ENCODE peak calls at places on chromosomes 1 and 21, in four cellular contexts. Z, J, T and L are unnamed samples.

GRCh38 chr1:153778051-153778823 is 3.0 kb downstream of the SLC27A3 start:
- DNase-seq in Z (no peak), T (no peak), J (no peak), L (no peak)

GRCh38 chr1:232473319-232473718 is 156.6 kb downstream of the SIPA1L2 start:
- DNase-seq in Z (no peak), J (peak; percentile 79), T (no peak), L (no peak)

GRCh38 chr1:2556277-2557145 is at the start of gene TNFRSF14:
- DNase-seq in T (peak; percentile 83), J (no peak), Z (peak; percentile 54), L (no peak)

GRCh38 chr1:42144336-42145189 is 8.6 kb upstream of the GUCA2B start:
- DNase-seq in Z (no peak), J (no peak), T (no peak), L (no peak)

GRCh38 chr1:227482021-227482299 is 81.4 kb upstream of the ZNF678 start:
- DNase-seq in Z (no peak), J (no peak), T (no peak), L (no peak)

GRCh38 chr1:100517517-100517916 is 20.4 kb upstream of the GPR88 start:
- DNase-seq in J (no peak), Z (no peak), T (no peak), L (no peak)

GRCh38 chr1:205849619-205850355 is at the start of gene PM20D1:
- DNase-seq in J (peak; percentile 58), T (peak; percentile 65), Z (peak; percentile 77), L (peak; percentile 70)

GRCh38 chr1:182003953-182004586 is 57.4 kb downstream of the ZNF648 start:
- DNase-seq in J (no peak), T (no peak), Z (no peak), L (no peak)

GRCh38 chr1:247111259-247111635 is 7.1 kb upstream of the ZNF669 start:
- DNase-seq in J (no peak), Z (no peak), T (no peak), L (no peak)

GRCh38 chr1:183105449-183105848 is 80.6 kb upstream of the LAMC2 start:
- DNase-seq in Z (no peak), T (no peak), J (peak; percentile 73), L (no peak)

GRCh38 chr21:14273736-14274538 is 58.0 kb downstream of the RBM11 start:
- DNase-seq in J (no peak), T (no peak), Z (no peak), L (no peak)

GRCh38 chr1:5611431-5611830 is 380.8 kb downstream of the NPHP4 start:
- DNase-seq in J (no peak), Z (no peak), T (no peak), L (no peak)

GRCh38 chr1:181989521-181989920 is 72.0 kb downstream of the ZNF648 start:
- DNase-seq in J (no peak), Z (no peak), T (no peak), L (no peak)

GRCh38 chr1:246680696-246681127 is 43.5 kb upstream of the SCCPDH start:
- DNase-seq in J (no peak), T (no peak), Z (no peak), L (no peak)

GRCh38 chr1:89644119-89644814 is 11.3 kb downstream of the LRRC8C start:
- DNase-seq in J (no peak), Z (no peak), T (no peak), L (no peak)

GRCh38 chr1:221563476-221563921 is 178.4 kb downstream of the DUSP10 start:
- DNase-seq in T (no peak), Z (no peak), J (no peak), L (no peak)

GRCh38 chr1:19635646-19636045 is 8.5 kb upstream of the NBL1 start:
- DNase-seq in Z (no peak), T (no peak), J (no peak), L (no peak)

GRCh38 chr1:8415526-8416278 is 97.8 kb downstream of the SLC45A1 start:
- DNase-seq in J (no peak), T (no peak), Z (no peak), L (no peak)

GRCh38 chr21:45330851-45331261 is 43.2 kb upstream of the POFUT2 start:
- DNase-seq in T (no peak), Z (no peak), J (no peak), L (peak; percentile 13)

GRCh38 chr1:101846820-101847219 is 149.9 kb downstream of the OLFM3 start:
- DNase-seq in J (no peak), T (no peak), Z (no peak), L (peak; percentile 11)

GRCh38 chr1:61337981-61338848 is 255.9 kb downstream of the NFIA start:
- DNase-seq in T (no peak), J (peak; percentile 86), Z (peak; percentile 47), L (peak; percentile 80)

GRCh38 chr1:7322912-7323311 is 448.2 kb upstream of the VAMP3 start:
- DNase-seq in T (no peak), Z (no peak), J (no peak), L (no peak)

GRCh38 chr21:41877901-41878830 is 978 bp downstream of the PRDM15 start:
- DNase-seq in T (no peak), Z (peak; percentile 44), J (peak; percentile 63), L (peak; percentile 38)

GRCh38 chr1:171583581-171584194 is 38.4 kb upstream of the MYOCOS start:
- DNase-seq in Z (no peak), T (no peak), J (no peak), L (no peak)

GRCh38 chr1:165842363-165843129 is 15.1 kb downstream of the UCK2 start:
- DNase-seq in J (peak; percentile 36), Z (no peak), T (no peak), L (no peak)

GRCh38 chr21:38793926-38794713 is 11.6 kb upstream of the ETS2 start:
- DNase-seq in Z (no peak), J (no peak), T (no peak), L (no peak)

GRCh38 chr1:223216482-223217205 is 73.6 kb upstream of the TLR5 start:
- DNase-seq in T (no peak), Z (no peak), J (no peak), L (no peak)

GRCh38 chr1:150692720-150693119 is 4.2 kb downstream of the GOLPH3L start:
- DNase-seq in T (no peak), Z (no peak), J (no peak), L (no peak)

GRCh38 chr1:150696151-150696550 is 803 bp downstream of the GOLPH3L start:
- DNase-seq in J (no peak), T (no peak), Z (no peak), L (no peak)

GRCh38 chr1:150695561-150695960 is 1.4 kb downstream of the GOLPH3L start:
- DNase-seq in Z (no peak), T (no peak), J (no peak), L (no peak)

GRCh38 chr1:150696590-150696989 is 364 bp downstream of the GOLPH3L start:
- DNase-seq in J (no peak), Z (no peak), T (no peak), L (no peak)

DNA sequence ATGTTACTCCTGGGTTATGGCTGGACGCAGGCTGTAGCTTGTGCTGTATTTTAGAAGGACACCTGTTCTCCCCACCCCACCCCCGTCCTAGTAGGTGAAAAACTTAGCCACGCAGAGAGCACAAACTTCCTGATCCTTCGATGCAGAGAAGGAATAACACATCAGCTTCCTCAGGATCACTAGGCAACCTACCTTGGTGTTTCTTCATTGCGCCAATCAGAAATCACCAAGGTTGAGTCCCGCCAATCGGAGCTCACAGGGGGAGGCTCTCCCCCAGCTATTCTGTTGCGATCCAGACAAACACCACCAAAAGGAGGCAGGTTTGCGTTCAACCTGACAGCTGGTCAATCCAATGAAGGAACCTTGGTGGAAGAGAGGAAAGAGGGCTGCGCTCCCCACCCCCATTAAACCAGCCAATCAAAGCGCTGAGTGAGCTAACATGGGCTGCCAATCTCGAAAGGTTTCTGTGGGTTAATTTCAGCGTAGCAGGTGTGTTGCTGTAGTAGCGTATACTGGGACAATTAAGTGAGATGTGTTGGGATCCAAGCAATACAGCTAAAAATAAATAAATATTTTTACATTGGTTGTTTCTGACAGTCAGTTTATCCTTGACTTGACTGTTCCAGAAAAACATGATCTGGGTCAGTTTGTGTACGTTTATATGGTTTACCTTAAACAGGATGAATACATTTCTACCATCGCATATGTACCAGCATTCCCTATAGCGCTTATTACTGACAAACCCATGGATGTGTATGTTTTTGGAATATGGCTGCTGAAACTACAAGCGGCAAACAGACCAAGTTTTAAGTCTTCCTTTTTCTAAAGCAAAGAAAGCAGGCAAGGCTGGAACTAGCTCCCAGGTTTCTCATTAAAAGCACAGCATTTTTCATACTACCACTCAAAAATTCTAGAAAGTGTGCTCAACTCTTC is at the start of gene GOLPH3L:
- DNase-seq in T (peak; percentile 86), J (peak; percentile 98), Z (peak; percentile 92), L (peak; percentile 98)
- TF ChIP-seq CTCF in T (no peak), J (no peak), Z (peak; percentile 5), L (peak; percentile 38)

DNA sequence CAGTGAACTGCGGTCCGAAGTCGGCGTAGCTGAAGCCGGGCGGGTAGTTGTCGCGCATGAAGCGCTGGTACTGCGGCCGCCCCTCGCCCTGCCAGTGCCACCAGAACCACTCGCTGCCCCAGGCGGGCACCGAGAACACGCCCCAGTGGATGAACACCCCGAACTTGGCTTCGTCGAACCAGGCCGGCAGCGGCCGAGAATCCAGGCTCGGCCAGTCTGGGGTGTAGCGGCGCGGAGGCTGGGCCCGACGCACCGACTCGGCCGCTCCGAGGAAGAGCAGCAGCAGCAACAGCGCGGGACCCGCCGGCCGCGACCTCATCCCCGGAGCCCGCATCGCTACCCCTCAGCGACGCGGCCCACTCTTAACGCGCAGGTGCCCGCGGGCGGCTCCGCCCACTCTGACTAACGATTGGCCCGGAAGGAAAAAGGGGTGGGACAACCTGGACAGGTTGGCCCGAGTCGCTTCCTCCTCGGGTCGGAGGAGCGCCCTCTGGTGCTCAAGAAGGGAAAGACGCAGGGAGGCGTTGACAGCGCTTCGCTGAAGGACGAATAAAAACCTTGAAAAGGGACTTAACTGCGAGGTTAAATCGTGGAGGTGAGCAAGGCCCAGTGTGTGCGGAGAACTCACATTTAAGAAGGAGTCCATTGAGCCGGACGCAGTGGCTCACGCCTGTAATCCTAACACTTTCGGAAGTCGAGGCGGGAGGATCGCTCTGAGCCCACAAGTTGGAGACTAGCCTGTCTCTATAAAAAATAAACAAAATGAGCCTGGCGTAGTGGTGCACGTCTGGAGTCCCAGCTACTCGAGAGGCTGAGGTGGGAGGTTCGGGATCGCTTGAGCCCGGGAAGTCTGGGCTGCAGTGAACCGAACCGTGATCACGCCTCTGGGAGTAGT is at the start of gene FUCA1:
- DNase-seq in J (peak; percentile 68), T (peak; percentile 98), Z (peak; percentile 91), L (peak; percentile 92)
- TF ChIP-seq CTCF in J (peak; percentile 94), T (peak; percentile 94), Z (peak; percentile 96), L (peak; percentile 96)

GRCh38 chr1:31679676-31680230 is 24.1 kb downstream of the COL16A1 start:
- DNase-seq in T (no peak), J (no peak), Z (no peak), L (no peak)
- TF ChIP-seq CTCF in T (no peak), J (no peak), Z (no peak), L (no peak)

DNA sequence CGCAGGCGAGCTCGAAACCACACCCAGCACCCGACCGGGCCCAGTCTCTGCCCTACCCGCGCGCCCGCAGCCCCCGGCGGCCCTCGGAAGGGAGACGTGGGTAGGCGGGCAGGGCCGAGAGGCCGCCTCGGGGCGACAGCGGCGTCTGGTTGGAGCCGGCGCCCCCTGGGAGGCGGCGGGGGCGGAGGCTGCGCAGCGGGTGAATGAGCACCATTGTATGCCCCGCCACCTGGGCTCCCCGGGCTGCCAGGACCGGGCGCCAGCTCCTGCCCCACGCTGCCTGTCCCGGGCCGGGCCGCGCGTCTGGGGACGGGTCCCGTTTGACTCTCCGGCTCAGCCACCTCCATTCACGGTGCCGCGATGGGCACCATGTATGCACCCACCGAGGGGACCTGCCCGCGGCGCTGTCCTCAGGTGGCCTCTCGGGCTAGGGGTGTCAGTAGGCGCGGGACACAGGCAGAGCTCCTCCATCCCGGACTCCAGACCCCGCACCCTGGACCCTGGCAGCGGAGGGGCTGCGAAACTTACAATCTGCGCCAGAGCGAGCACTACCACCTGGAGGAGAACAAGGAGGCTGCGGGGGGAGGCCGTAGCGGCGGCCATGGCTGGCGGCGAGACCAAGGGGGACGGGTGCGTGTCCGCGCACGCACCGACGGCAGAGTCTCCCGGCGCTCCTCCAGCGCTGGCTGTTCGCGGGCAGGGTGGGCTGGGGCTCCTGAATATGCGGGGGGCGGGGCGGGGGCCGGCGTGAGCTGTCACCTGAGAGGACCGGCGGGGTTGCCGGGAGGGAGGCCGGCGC is at the start of gene COL9A2:
- DNase-seq in J (no peak), Z (no peak), T (peak; percentile 73), L (peak; percentile 76)
- TF ChIP-seq CTCF in J (no peak), Z (no peak), T (no peak), L (no peak)